ENCODE peak calls at places on chromosome 16, in nine cellular contexts. S, I, N, O, E, Z, Q, B and W are unnamed samples.

GRCh38 chr16:64122177-64122576 is 999.7 kb downstream of the CDH11 start:
- DNase-seq in S (no peak), I (no peak), N (no peak), O (peak), E (no peak), Z (no peak), Q (no peak), B (no peak), W (no peak)

GRCh38 chr16:49620158-49620867 is 235.6 kb downstream of the ZNF423 start:
- DNase-seq in S (no peak), I (peak), N (no peak), O (peak), E (peak), Z (peak), Q (peak), B (peak), W (no peak)

GRCh38 chr16:87234601-87235000 is 82.6 kb downstream of the C16orf95 start:
- DNase-seq in S (no peak), I (no peak), N (no peak), O (no peak), E (no peak), Z (no peak), Q (no peak), B (no peak), W (no peak)

GRCh38 chr16:1461146-1461545 is 13.7 kb downstream of the CLCN7 start:
- DNase-seq in S (no peak), I (no peak), N (no peak), O (no peak), E (no peak), Z (no peak), Q (no peak), B (no peak), W (no peak)

GRCh38 chr16:11639925-11640899 is 28.0 kb upstream of the SNN start:
- DNase-seq in S (no peak), I (peak), N (no peak), O (peak), E (peak), Z (peak), Q (no peak), B (peak), W (no peak)

GRCh38 chr16:74999683-75000480 is 1.1 kb downstream of the ZNRF1 start:
- DNase-seq in S (peak), I (peak), N (peak), O (peak), E (peak), Z (peak), Q (no peak), B (peak), W (peak)

GRCh38 chr16:49116873-49117272 is 164.8 kb downstream of the CBLN1 start:
- DNase-seq in S (no peak), I (no peak), N (no peak), O (no peak), E (no peak), Z (no peak), Q (no peak), B (no peak), W (no peak)

GRCh38 chr16:4213721-4214120 is 28.2 kb downstream of the SRL start:
- DNase-seq in S (no peak), I (no peak), N (no peak), O (peak), E (no peak), Z (no peak), Q (no peak), B (no peak), W (no peak)

GRCh38 chr16:88783391-88784073 is 1.5 kb downstream of the PIEZO1 start:
- DNase-seq in S (peak), I (no peak), N (no peak), O (peak), E (peak), Z (no peak), Q (no peak), B (peak), W (no peak)